ENCODE peak calls at places on chromosomes 4 and X, in ten cellular contexts. Z is HAP-1; P is activated CD8-positive, alpha-beta memory T cell treated with anti-CD3 and anti-CD28 coated beads, Interleukin-2, amount 10 ng/mL, durations not matched to agents 7 days and 5 days; F is mesenteric fat pad; C is NCI-H345; W is CD4-positive, alpha-beta T cell; K is coronary artery; Q is right atrium auricular region; O is NCI-H1092; A is NCI-H510A treated with DMSO at 0.1 percent for 48 hours. R is an unnamed sample.

GRCh38 chrX:16123222-16123786 is at the start of gene GRPR:
- DNase-seq in Z (peak; percentile 83), P (peak; percentile 64), F (no peak), C (peak; percentile 93), W (peak; percentile 28), K (no peak), Q (peak; percentile 73), O (peak; percentile 89), A (peak; percentile 79), R (peak; percentile 94)

GRCh38 chr4:43456383-43456782 is 563.9 kb downstream of the GRXCR1 start:
- DNase-seq in Z (no peak), P (no peak), F (no peak), C (no peak), W (no peak), K (no peak), Q (no peak), O (no peak), A (no peak), R (no peak)

GRCh38 chr4:110198472-110199419 is at the start of gene ELOVL6:
- DNase-seq in Z (peak; percentile 83), P (peak; percentile 71), F (no peak), C (peak; percentile 64), W (peak; percentile 5), K (no peak), Q (peak; percentile 71), O (peak; percentile 65), A (peak; percentile 82), R (no peak)

GRCh38 chrX:119682019-119682989 is 10.7 kb downstream of the SEPTIN6 start:
- DNase-seq in Z (no peak), P (peak; percentile 64), F (no peak), C (no peak), W (no peak), K (no peak), Q (no peak), O (no peak), A (no peak), R (no peak)

GRCh38 chr4:56215901-56216300 is 171.4 kb downstream of the AASDH start:
- DNase-seq in Z (peak; percentile 28), P (no peak), F (no peak), C (no peak), W (no peak), K (no peak), Q (no peak), O (no peak), A (no peak), R (no peak)

GRCh38 chrX:131724292-131724691 is 180.4 kb downstream of the OR13H1 start:
- DNase-seq in Z (no peak), P (no peak), F (no peak), C (no peak), W (no peak), K (no peak), Q (no peak), O (no peak), A (no peak), R (no peak)

GRCh38 chrX:120769576-120770341 is 105.9 kb downstream of the CT47B1 start:
- DNase-seq in Z (peak; percentile 38), P (no peak), F (no peak), C (peak; percentile 29), W (peak; percentile 0), K (no peak), Q (no peak), O (peak; percentile 71), A (peak; percentile 46), R (no peak)

GRCh38 chrX:137031517-137032377 is 2.0 kb downstream of the GPR101 start:
- DNase-seq in Z (peak; percentile 64), P (peak; percentile 55), F (no peak), C (peak; percentile 33), W (peak; percentile 20), K (no peak), Q (no peak), O (peak; percentile 47), A (peak; percentile 9), R (no peak)

GRCh38 chr4:87732033-87732770 is 67.2 kb upstream of the IBSP start:
- DNase-seq in Z (no peak), P (no peak), F (no peak), C (no peak), W (no peak), K (no peak), Q (no peak), O (no peak), A (no peak), R (no peak)

GRCh38 chr4:39048291-39048690 is 13.7 kb upstream of the KLHL5 start:
- DNase-seq in Z (no peak), P (no peak), F (no peak), C (no peak), W (no peak), K (no peak), Q (no peak), O (no peak), A (no peak), R (no peak)

GRCh38 chr4:185817403-185817818 is 5.4 kb upstream of the SORBS2 start:
- DNase-seq in Z (no peak), P (no peak), F (no peak), C (peak; percentile 55), W (no peak), K (no peak), Q (no peak), O (peak; percentile 46), A (peak; percentile 54), R (no peak)

GRCh38 chr4:182918044-182918607 is 940 bp upstream of the DCTD start:
- DNase-seq in Z (no peak), P (no peak), F (no peak), C (no peak), W (no peak), K (no peak), Q (no peak), O (no peak), A (no peak), R (no peak)

GRCh38 chrX:74585766-74586165 is 28.7 kb downstream of the RLIM start:
- DNase-seq in Z (no peak), P (no peak), F (no peak), C (no peak), W (no peak), K (no peak), Q (no peak), O (no peak), A (no peak), R (no peak)

GRCh38 chr4:121072836-121073362 is 564 bp upstream of the NDNF start:
- DNase-seq in Z (no peak), P (no peak), F (no peak), C (peak; percentile 14), W (no peak), K (no peak), Q (no peak), O (no peak), A (peak; percentile 12), R (no peak)

GRCh38 chrX:13598877-13599276 is 29.5 kb downstream of the EGFL6 start:
- DNase-seq in Z (peak; percentile 22), P (no peak), F (no peak), C (no peak), W (no peak), K (no peak), Q (no peak), O (no peak), A (no peak), R (no peak)

GRCh38 chr4:41256131-41256739 is 493 bp upstream of the UCHL1 start:
- DNase-seq in Z (no peak), P (no peak), F (no peak), C (peak; percentile 28), W (no peak), K (no peak), Q (no peak), O (peak; percentile 9), A (peak; percentile 44), R (no peak)

GRCh38 chr4:127251423-127251822 is 381.3 kb upstream of the INTU start:
- DNase-seq in Z (no peak), P (no peak), F (no peak), C (no peak), W (no peak), K (no peak), Q (no peak), O (no peak), A (no peak), R (no peak)

GRCh38 chr4:116588783-116589182 is 496.6 kb downstream of the TRAM1L1 start:
- DNase-seq in Z (no peak), P (no peak), F (no peak), C (no peak), W (no peak), K (no peak), Q (no peak), O (no peak), A (no peak), R (no peak)

GRCh38 chr4:173194175-173194574 is 25.6 kb downstream of the GALNT7 start:
- DNase-seq in Z (peak; percentile 41), P (no peak), F (no peak), C (no peak), W (no peak), K (no peak), Q (no peak), O (no peak), A (no peak), R (no peak)

GRCh38 chr4:185994750-185995149 is 74.2 kb upstream of the TLR3 start:
- DNase-seq in Z (no peak), P (no peak), F (no peak), C (no peak), W (no peak), K (no peak), Q (no peak), O (no peak), A (no peak), R (no peak)

GRCh38 chr4:147802346-147802745 is 70.5 kb downstream of the ARHGAP10 start:
- DNase-seq in Z (no peak), P (no peak), F (no peak), C (no peak), W (no peak), K (no peak), Q (no peak), O (no peak), A (no peak), R (peak; percentile 23)

GRCh38 chr4:6393544-6394475 is 78.6 kb downstream of the PPP2R2C start:
- DNase-seq in Z (no peak), P (no peak), F (no peak), C (no peak), W (no peak), K (no peak), Q (no peak), O (no peak), A (no peak), R (no peak)

GRCh38 chrX:20432746-20433374 is 166.2 kb upstream of the RPS6KA3 start:
- DNase-seq in Z (no peak), P (no peak), F (no peak), C (no peak), W (no peak), K (no peak), Q (no peak), O (no peak), A (no peak), R (no peak)

GRCh38 chr4:17063870-17064269 is 165.4 kb upstream of the LDB2 start:
- DNase-seq in Z (no peak), P (no peak), F (no peak), C (no peak), W (no peak), K (no peak), Q (no peak), O (no peak), A (no peak), R (no peak)

GRCh38 chr4:184100297-184100885 is 117.3 kb downstream of the ENPP6 start:
- DNase-seq in Z (no peak), P (no peak), F (no peak), C (peak; percentile 19), W (no peak), K (no peak), Q (no peak), O (peak; percentile 29), A (no peak), R (no peak)

GRCh38 chr4:116005037-116005805 is 891.8 kb upstream of the NDST4 start:
- DNase-seq in Z (no peak), P (no peak), F (no peak), C (no peak), W (no peak), K (no peak), Q (no peak), O (no peak), A (no peak), R (no peak)

GRCh38 chr4:26468283-26468949 is 21.9 kb downstream of the CCKAR start:
- DNase-seq in Z (peak; percentile 22), P (peak; percentile 14), F (no peak), C (no peak), W (no peak), K (peak; percentile 3), Q (no peak), O (no peak), A (no peak), R (peak; percentile 54)

GRCh38 chr4:40316782-40317635 is 18.1 kb upstream of the CHRNA9 start:
- DNase-seq in Z (peak; percentile 83), P (peak; percentile 82), F (no peak), C (no peak), W (peak; percentile 54), K (peak; percentile 76), Q (no peak), O (no peak), A (no peak), R (peak; percentile 88)